ENCODE peak calls at places on chromosomes 16 and 17, in seven cellular contexts. R is tibial artery; X is GM12878; O is CD8-positive, alpha-beta T cell; T is gastrocnemius medialis; B is cardiac muscle cell; J is brain microvascular endothelial cell. W is an unnamed sample.
A peak's percentile ranks its signal among the peaks of the same experiment; 100 is the strongest.

GRCh38 chr16:11857161-11857560 is 5.8 kb upstream of the RSL1D1 start:
- DNase-seq in R (no peak), X (no peak), O (no peak), T (peak; percentile 41), B (no peak), J (peak; percentile 22), W (no peak)

GRCh38 chr17:74972107-74972972 is at the start of gene HID1:
- DNase-seq in R (no peak), X (no peak), O (peak; percentile 72), T (no peak), B (peak; percentile 17), J (no peak), W (no peak)

GRCh38 chr16:71920658-71921057 is 25.3 kb downstream of the IST1 start:
- DNase-seq in R (no peak), X (no peak), O (no peak), T (no peak), B (no peak), J (no peak), W (no peak)

GRCh38 chr16:81696136-81696958 is 82.7 kb upstream of the PLCG2 start:
- DNase-seq in R (no peak), X (no peak), O (no peak), T (no peak), B (no peak), J (no peak), W (no peak)

GRCh38 chr17:75102385-75102821 is 7.4 kb upstream of the ARMC7 start:
- DNase-seq in R (no peak), X (peak; percentile 63), O (no peak), T (no peak), B (no peak), J (no peak), W (no peak)

GRCh38 chr16:16075463-16076399 is 126.3 kb downstream of the ABCC1 start:
- DNase-seq in R (peak; percentile 79), X (no peak), O (no peak), T (peak; percentile 96), B (peak; percentile 43), J (no peak), W (peak; percentile 70)

GRCh38 chr17:1561420-1562177 is 993 bp downstream of the PITPNA start:
- DNase-seq in R (no peak), X (no peak), O (peak; percentile 20), T (no peak), B (peak; percentile 29), J (no peak), W (no peak)

GRCh38 chr17:27647755-27648154 is 16.8 kb downstream of the LGALS9 start:
- DNase-seq in R (no peak), X (no peak), O (no peak), T (no peak), B (no peak), J (no peak), W (no peak)

GRCh38 chr17:77496831-77497577 is 356.2 kb downstream of the SEC14L1 start:
- DNase-seq in R (no peak), X (no peak), O (no peak), T (no peak), B (no peak), J (no peak), W (no peak)

DNA sequence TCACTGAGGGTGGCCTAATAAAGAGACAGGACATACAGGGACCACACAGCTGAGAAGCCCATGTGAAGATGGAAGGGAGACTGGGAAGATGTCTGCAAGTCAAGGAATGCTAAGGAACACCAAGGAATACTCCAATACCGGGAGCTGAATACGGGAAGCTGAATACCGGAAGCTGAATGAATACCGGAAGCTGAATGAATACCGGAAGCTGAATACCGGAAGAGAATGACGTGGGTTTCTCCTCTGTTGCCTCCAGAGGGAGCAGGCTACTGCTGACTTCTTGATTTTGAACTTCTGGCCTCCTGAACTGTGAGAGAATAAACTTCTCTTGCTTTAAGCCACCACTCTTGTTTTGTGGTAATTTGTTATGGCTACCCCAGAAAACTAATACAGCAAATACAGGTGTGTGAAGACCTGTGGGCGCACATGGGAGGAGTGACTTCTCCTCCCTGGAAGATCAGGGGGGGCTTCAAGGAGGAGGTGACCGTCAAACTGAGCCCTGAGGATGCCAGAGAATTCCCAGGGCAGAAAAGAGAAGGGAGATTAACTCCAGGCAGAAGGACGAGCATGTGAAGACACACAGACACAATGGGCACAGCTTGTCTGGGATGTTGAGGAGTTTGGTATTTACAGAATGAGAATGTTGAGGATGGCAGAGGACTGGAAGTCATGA is 259.9 kb downstream of the IRF8 start:
- DNase-seq in R (no peak), X (no peak), O (no peak), T (no peak), B (peak; percentile 5), J (no peak), W (no peak)
- H3K4me3 ChIP-seq in R (no peak overlapping the region), X (no peak overlapping the region), O (no peak overlapping the region), T (no peak overlapping the region), B (no peak overlapping the region), J (no peak overlapping the region), W (no peak overlapping the region)

GRCh38 chr16:49023095-49023494 is 258.5 kb downstream of the CBLN1 start:
- DNase-seq in R (no peak), X (no peak), O (no peak), T (no peak), B (no peak), J (no peak), W (no peak)

GRCh38 chr16:49026566-49026965 is 255.1 kb downstream of the CBLN1 start:
- DNase-seq in R (no peak), X (no peak), O (no peak), T (no peak), B (no peak), J (no peak), W (no peak)

GRCh38 chr16:49024896-49025295 is 256.7 kb downstream of the CBLN1 start:
- DNase-seq in R (no peak), X (no peak), O (no peak), T (no peak), B (no peak), J (no peak), W (no peak)

GRCh38 chr16:49022351-49022963 is 259.2 kb downstream of the CBLN1 start:
- DNase-seq in R (no peak), X (no peak), O (no peak), T (no peak), B (no peak), J (no peak), W (no peak)

DNA sequence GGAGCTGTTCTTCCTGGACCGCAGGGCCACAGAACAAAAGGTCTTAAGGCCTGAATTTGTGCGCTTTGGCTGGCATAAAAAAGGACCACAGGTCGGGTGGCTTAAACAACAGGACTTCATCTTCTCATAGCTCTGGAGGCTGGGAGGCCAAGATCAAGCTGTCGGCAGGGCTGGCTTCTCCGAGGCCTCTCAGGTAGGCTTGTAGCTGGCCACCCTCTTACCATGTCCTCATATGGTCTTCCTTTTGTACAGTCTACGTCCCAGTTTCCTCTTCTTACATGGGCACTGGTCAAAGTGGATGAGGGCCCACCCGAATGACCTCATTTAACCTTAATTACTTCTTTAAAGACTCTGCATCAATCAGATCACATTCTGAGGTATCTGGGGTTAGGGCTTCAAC is 257.6 kb downstream of the CBLN1 start:
- DNase-seq in R (no peak), X (no peak), O (no peak), T (no peak), B (no peak), J (no peak), W (no peak)
- TF ChIP-seq CTCF in R (no peak), X (no peak), O (no peak), T (no peak), B (no peak), J (no peak), W (no peak)

GRCh38 chr17:50222922-50223321 is 21.5 kb upstream of the COL1A1 start:
- DNase-seq in R (peak; percentile 89), X (no peak), O (no peak), T (no peak), B (no peak), J (no peak), W (no peak)
- H3K27ac ChIP-seq in R (peak overlapping the region; percentile 85), X (no peak overlapping the region), O (no peak overlapping the region), T (peak overlapping the region; percentile 43), B (no peak overlapping the region), J (no peak overlapping the region), W (no peak overlapping the region)

GRCh38 chr16:49527621-49528020 is 154.0 kb downstream of the C16orf78 start:
- DNase-seq in R (no peak), X (no peak), O (no peak), T (no peak), B (peak; percentile 14), J (no peak), W (no peak)

GRCh38 chr16:49529646-49530045 is 156.0 kb downstream of the C16orf78 start:
- DNase-seq in R (no peak), X (peak; percentile 47), O (no peak), T (no peak), B (no peak), J (no peak), W (no peak)

GRCh38 chr16:49526966-49527365 is 153.4 kb downstream of the C16orf78 start:
- DNase-seq in R (no peak), X (no peak), O (no peak), T (no peak), B (no peak), J (no peak), W (no peak)

GRCh38 chr16:49528564-49529150 is 155.1 kb downstream of the C16orf78 start:
- DNase-seq in R (no peak), X (no peak), O (no peak), T (no peak), B (peak; percentile 23), J (no peak), W (peak; percentile 65)

GRCh38 chr16:49528035-49528434 is 154.4 kb downstream of the C16orf78 start:
- DNase-seq in R (no peak), X (no peak), O (no peak), T (no peak), B (peak; percentile 49), J (peak; percentile 1), W (peak; percentile 66)
- H3K4me3 ChIP-seq in R (peak overlapping the region; percentile 36), X (peak overlapping the region; percentile 3), O (peak overlapping the region; percentile 52), T (peak overlapping the region; percentile 44), B (no peak overlapping the region), J (peak overlapping the region; percentile 24), W (peak overlapping the region; percentile 40)

GRCh38 chr16:53985865-53986264 is 281.9 kb downstream of the FTO start:
- DNase-seq in R (no peak), X (no peak), O (no peak), T (no peak), B (no peak), J (no peak), W (no peak)

GRCh38 chr16:53984936-53985335 is 281.0 kb downstream of the FTO start:
- DNase-seq in R (no peak), X (no peak), O (no peak), T (no peak), B (no peak), J (no peak), W (no peak)

GRCh38 chr16:53982631-53983042 is 278.7 kb downstream of the FTO start:
- DNase-seq in R (no peak), X (no peak), O (no peak), T (no peak), B (no peak), J (no peak), W (no peak)

DNA sequence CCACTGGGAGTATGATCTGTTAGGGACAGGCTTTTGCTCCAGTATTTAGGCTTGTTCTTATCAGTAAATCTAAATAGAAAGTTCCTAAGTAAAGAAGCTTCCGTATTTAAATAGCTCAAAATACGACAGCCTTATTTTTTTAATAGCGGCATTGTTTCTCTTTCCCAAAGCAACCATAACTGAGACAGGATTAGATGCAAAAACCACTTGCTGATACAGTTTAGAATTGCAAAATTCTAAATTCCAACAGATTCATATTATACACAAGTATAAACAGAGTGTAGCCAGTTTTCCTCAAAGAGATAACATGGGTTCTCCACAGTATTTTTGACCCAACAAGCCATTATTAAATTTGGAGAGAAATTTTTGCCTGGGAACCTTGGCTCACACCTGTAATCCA is 276.7 kb downstream of the FTO start:
- DNase-seq in R (no peak), X (no peak), O (no peak), T (no peak), B (no peak), J (no peak), W (no peak)
- TF ChIP-seq CTCF in R (no peak), X (no peak), O (no peak), T (no peak), B (no peak), J (no peak), W (no peak)